ENCODE peak calls at places on chromosomes 11 and 22, in nine cellular contexts. L is cardiac muscle cell, H is PC-3, R is sigmoid colon, G is fibroblast of lung, Q is kidney epithelial cell, F is endodermal cell, A is neural progenitor cell, T is IMR-90. E is an unnamed sample. For H3K27me3, the result is how much of the 10 kb centered on the place peaks cover.

GRCh38 chr11:91293119-91293518 is 931.5 kb upstream of the FAT3 start:
- DNase-seq in F (no peak), R (no peak), T (no peak), Q (no peak), H (no peak), A (no peak), G (no peak), L (no peak), E (no peak)

GRCh38 chr22:19868333-19868732 is 13.7 kb upstream of the GNB1L start:
- DNase-seq in A (no peak), G (no peak), R (no peak), F (peak), L (no peak), Q (no peak), T (no peak), H (no peak), E (no peak)

GRCh38 chr11:79013509-79013908 is 427.3 kb downstream of the TENM4 start:
- DNase-seq in L (peak), R (no peak), Q (no peak), H (peak), A (no peak), G (peak), F (no peak), T (peak), E (no peak)

GRCh38 chr11:134339756-134340155 is 8.0 kb downstream of the GLB1L2 start:
- DNase-seq in H (peak), Q (no peak), T (no peak), L (no peak), A (no peak), F (no peak), R (no peak), G (no peak), E (no peak)

GRCh38 chr11:82356316-82356715 is 377.3 kb downstream of the FAM181B start:
- DNase-seq in L (no peak), A (no peak), R (no peak), T (no peak), Q (no peak), G (no peak), F (no peak), H (no peak), E (no peak)

GRCh38 chr11:115990004-115990447 is 485.8 kb upstream of the CADM1 start:
- DNase-seq in Q (no peak), H (no peak), F (peak), G (no peak), R (no peak), T (no peak), A (peak), L (no peak), E (no peak)

GRCh38 chr11:62449451-62449851 is 30.6 kb downstream of the SCGB1A1 start:
- DNase-seq in A (no peak), G (no peak), L (no peak), F (no peak), R (no peak), H (peak), T (no peak), Q (no peak), E (no peak)

GRCh38 chr11:33723238-33723881 is 12.9 kb downstream of the CD59 start:
- DNase-seq in R (no peak), A (no peak), Q (peak), F (peak), T (peak), L (peak), H (peak), G (peak), E (peak)

GRCh38 chr11:1770528-1770927 is 6.8 kb upstream of the CTSD start:
- DNase-seq in G (no peak), H (peak), Q (no peak), R (peak), A (no peak), L (no peak), T (no peak), F (no peak), E (peak)

GRCh38 chr11:7286178-7286577 is 34.5 kb downstream of the SYT9 start:
- DNase-seq in F (no peak), L (no peak), Q (no peak), H (no peak), R (no peak), T (no peak), A (no peak), G (no peak), E (no peak)

GRCh38 chr11:21401496-21401895 is 732.1 kb downstream of the NELL1 start:
- DNase-seq in R (no peak), F (no peak), H (no peak), A (no peak), Q (no peak), T (no peak), L (no peak), G (no peak), E (no peak)

GRCh38 chr11:10674991-10675440 is 18.5 kb downstream of the IRAG1 start:
- DNase-seq in F (peak), R (peak), Q (no peak), G (no peak), T (no peak), H (no peak), L (no peak), A (no peak), E (peak)

GRCh38 chr11:130388607-130389205 is 39.7 kb downstream of the ADAMTS8 start:
- DNase-seq in H (no peak), G (no peak), F (no peak), T (peak), R (no peak), A (no peak), L (no peak), Q (no peak), E (no peak)

GRCh38 chr11:19763315-19763714 is 50.7 kb downstream of the NAV2 start:
- DNase-seq in Q (no peak), L (no peak), T (no peak), R (no peak), G (no peak), H (no peak), F (no peak), A (no peak), E (no peak)
- H3K4me3 ChIP-seq in Q (no peak), L (no peak), T (no peak), R (no peak), G (no peak), H (no peak), F (no peak), A (no peak), E (no peak)

GRCh38 chr11:69700278-69701140 is 3.3 kb downstream of the FGF19 start:
- DNase-seq in L (peak), G (peak), R (peak), T (peak), H (peak), Q (no peak), A (peak), F (peak), E (peak)
- H3K27me3 ChIP-seq in L (under half), G (under half), R (half or more), T (half or more), H (under half), Q (half or more), A (under half), F (under half), E (half or more)

GRCh38 chr11:102279641-102280170 is 37.6 kb upstream of the BIRC3 start:
- DNase-seq in A (no peak), F (no peak), R (no peak), Q (no peak), L (peak), T (peak), G (peak), H (peak), E (no peak)
- TF ChIP-seq CTCF in A (no peak), F (no peak), R (peak), Q (peak), L (peak), T (peak), G (peak), H (peak), E (no peak)

GRCh38 chr11:46347637-46348311 is 511 bp downstream of the DGKZ start:
- DNase-seq in L (no peak), H (no peak), T (no peak), A (no peak), G (no peak), F (peak), Q (no peak), R (peak), E (no peak)

GRCh38 chr11:46345131-46345597 is 2.1 kb upstream of the DGKZ start:
- DNase-seq in L (no peak), H (no peak), G (no peak), Q (no peak), F (peak), T (no peak), R (no peak), A (peak), E (peak)

GRCh38 chr11:46346886-46347636 is at the start of gene DGKZ:
- DNase-seq in F (peak), Q (no peak), A (peak), T (peak), L (peak), H (peak), G (peak), R (peak), E (peak)

GRCh38 chr11:46343520-46343919 is 3.7 kb upstream of the DGKZ start:
- DNase-seq in R (no peak), Q (no peak), F (peak), H (no peak), A (no peak), T (no peak), G (no peak), L (no peak), E (no peak)

DNA sequence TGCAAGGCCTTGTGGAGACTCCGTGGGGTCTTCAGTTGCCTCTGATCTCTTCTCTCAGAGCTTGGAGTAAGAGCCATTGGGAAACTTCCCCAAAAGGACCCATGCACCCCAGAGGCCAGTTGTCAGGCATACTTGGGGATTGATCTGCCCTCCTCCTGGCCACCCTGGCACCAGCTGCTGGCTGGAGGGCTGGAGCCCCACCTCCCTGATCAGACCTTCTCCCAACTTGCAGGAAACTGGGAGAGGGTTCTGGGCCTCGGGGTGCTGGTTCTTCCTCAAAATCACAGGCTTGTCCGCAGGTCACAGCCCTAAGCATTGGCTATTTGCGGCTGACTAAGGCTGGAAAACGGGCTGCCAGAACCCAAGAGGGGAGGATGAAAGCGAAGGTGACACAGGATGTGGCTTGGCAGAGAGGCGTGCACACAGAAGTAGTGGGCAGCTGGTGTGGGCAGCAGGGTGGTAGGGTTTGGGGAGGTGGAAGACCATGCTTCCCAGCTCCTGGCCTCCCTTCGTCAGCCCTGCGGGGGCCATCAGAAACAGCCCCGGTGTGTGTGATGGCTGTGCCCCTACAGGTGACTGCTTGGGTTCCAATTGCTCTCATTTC is 1.3 kb upstream of the DGKZ start:
- DNase-seq in Q (no peak), T (no peak), A (no peak), H (no peak), L (no peak), F (no peak), R (no peak), G (no peak), E (no peak)
- H3K4me3 ChIP-seq in Q (no peak), T (no peak), A (no peak), H (no peak), L (no peak), F (no peak), R (no peak), G (no peak), E (peak)

DNA sequence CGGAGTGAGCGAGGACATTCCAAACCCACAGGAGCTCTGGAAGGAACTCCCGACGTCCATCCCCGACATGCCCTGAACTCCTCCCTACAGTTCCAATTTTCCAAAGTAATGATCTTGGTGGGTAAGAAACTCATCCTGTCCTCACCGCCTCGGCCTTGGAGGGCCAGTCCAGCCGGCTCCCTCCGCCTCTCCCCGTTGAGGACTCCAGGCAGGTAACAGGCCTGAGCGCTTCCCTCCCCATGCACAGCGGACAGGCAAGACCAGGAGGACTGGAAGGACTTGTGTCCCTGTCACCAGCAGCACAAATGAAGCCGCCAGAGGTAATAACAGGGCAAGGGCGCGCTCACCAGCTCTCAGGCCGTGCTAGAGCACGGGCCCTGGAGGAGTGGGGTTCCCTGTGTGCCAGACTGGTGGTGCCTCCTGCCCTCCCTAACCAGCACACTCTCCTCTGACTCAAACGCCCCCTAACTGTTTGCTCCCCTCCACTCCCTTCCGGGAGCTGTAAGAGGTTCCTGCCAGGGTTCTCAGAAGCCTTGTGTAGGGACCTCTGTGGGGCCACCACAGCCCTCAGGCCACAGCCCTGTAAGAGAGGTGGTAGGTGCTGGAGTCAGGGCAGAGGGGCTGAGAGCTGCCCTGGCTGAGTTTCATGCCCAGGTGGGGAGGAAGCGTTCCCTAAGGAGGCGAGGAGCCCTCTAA is 17.1 kb downstream of the OVOL1 start:
- DNase-seq in L (no peak), F (no peak), H (no peak), T (no peak), G (no peak), Q (no peak), A (no peak), R (peak), E (no peak)
- H3K27me3 ChIP-seq in L (under half), F (under half), H (under half), T (under half), G (under half), Q (under half), A (under half), R (half or more), E (half or more)

DNA sequence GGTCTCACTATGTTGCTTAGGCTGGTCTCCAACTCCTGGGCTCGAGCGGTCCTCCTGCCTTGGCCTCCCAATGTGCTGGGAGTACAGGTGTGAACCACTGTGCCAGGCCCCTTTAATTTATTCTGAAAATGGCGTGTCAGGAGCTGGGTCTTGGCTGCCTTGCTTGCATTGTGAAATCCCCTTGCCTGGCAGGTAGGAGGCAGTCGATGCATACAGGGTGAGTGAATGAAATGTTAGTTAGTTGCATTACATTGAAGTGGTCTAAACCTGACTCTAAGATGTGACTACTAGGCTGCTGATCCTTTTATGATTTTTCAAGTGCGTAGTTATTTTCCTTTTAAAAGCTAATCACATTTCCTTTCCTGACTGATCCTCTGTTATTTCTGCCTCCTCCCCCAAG is 42.9 kb downstream of the PARVB start:
- DNase-seq in G (no peak), H (no peak), F (no peak), Q (no peak), A (no peak), L (no peak), T (no peak), R (no peak), E (no peak)
- TF ChIP-seq CTCF in G (no peak), H (no peak), F (peak), Q (no peak), A (peak), L (no peak), T (no peak), R (no peak), E (no peak)

GRCh38 chr11:12415567-12415966 is 38.2 kb downstream of the PARVA start:
- DNase-seq in L (no peak), R (no peak), T (no peak), Q (no peak), G (no peak), A (no peak), H (no peak), F (no peak), E (no peak)

GRCh38 chr11:12411395-12411794 is 34.0 kb downstream of the PARVA start:
- DNase-seq in H (no peak), F (no peak), Q (no peak), R (no peak), T (no peak), A (no peak), L (no peak), G (no peak), E (no peak)

GRCh38 chr11:12411806-12412727 is 34.7 kb downstream of the PARVA start:
- DNase-seq in G (peak), F (peak), L (peak), Q (peak), H (peak), A (peak), R (peak), T (peak), E (peak)

GRCh38 chr11:12414641-12415040 is 37.3 kb downstream of the PARVA start:
- DNase-seq in Q (no peak), A (no peak), T (no peak), H (no peak), R (no peak), L (no peak), F (no peak), G (no peak), E (no peak)

DNA sequence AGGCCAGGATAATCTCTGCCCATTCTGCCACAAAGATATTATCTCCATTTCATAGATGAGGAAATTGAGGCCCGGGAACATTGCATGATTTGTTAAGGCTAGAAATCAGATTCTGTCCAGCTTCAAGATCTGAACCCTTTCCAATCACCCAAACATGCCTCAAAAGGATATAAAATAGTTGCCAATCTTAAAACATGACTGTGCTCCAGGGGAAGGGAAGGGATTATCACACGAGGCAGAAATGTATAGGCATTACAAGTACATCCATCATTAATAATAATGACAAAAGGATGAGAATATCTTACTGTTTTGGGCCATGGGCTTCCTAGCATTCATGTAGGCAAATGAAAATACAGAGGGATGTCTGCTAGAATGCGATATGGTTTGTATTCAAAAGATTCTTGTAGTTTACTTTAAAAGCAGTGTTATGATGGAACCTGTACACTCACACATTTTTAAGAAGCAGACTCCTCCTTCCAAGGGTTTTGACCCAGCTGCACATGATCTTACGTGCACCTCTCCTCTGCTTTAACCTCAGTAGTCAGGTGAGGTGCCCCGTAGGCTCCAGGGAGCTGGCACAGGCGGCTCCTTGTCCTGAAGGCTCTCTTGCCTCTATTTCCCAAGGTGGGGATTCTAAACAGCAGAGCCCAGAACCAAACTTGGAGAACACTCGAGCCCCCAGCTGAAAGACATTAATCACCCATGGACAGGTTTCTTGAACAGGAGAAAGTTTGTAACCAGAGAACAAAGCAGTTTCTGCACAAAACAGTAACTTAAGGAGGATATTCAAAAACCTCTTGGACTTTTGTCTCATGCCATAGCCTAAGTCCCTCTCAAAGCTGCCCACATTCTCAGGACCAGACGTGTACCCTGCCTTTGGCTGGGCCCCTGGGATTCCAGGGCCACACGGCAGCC is 36.0 kb downstream of the PARVA start:
- DNase-seq in Q (no peak), T (peak), F (no peak), H (no peak), G (peak), A (no peak), L (no peak), R (no peak), E (no peak)
- H3K4me3 ChIP-seq in Q (no peak), T (no peak), F (no peak), H (no peak), G (peak), A (no peak), L (no peak), R (no peak), E (no peak)

GRCh38 chr11:64287676-64288352 is 2.2 kb downstream of the GPR137 start:
- DNase-seq in F (no peak), T (no peak), L (no peak), G (no peak), H (no peak), A (no peak), Q (no peak), R (no peak), E (peak)
- H3K27me3 ChIP-seq in F (under half), T (under half), L (under half), G (under half), H (under half), A (under half), Q (under half), R (under half), E (under half)